ENCODE peak calls at places on chromosomes 5 and 9, in ten cellular contexts. One of them, this sample, is unnamed.
A peak's percentile ranks its signal among the peaks of the same experiment; 100 is the strongest.

GRCh38 chr5:146699729-146700430 is 178.7 kb downstream of the PPP2R2B start:
- DNase-seq in sigmoid colon: no peak
- DNase-seq in H54: no peak
- DNase-seq in uterus: no peak
- DNase-seq in K562: no peak
- DNase-seq in A549: no peak
- DNase-seq in GM12891: no peak
- DNase-seq in testis: no peak
- DNase-seq in GM12892: no peak
- DNase-seq in transverse colon: no peak
- DNase-seq in this sample: no peak

GRCh38 chr5:173204185-173204979 is 30.6 kb downstream of the NKX2-5 start:
- DNase-seq in sigmoid colon: no peak
- DNase-seq in H54: no peak
- DNase-seq in uterus: no peak
- DNase-seq in K562: no peak
- DNase-seq in A549: no peak
- DNase-seq in GM12891: no peak
- DNase-seq in testis: peak; percentile 38
- DNase-seq in GM12892: no peak
- DNase-seq in transverse colon: no peak
- DNase-seq in this sample: peak; percentile 36

GRCh38 chr5:66518052-66518451 is 78.1 kb upstream of the MAST4 start:
- DNase-seq in sigmoid colon: no peak
- DNase-seq in H54: no peak
- DNase-seq in uterus: no peak
- DNase-seq in K562: no peak
- DNase-seq in A549: no peak
- DNase-seq in GM12891: no peak
- DNase-seq in testis: no peak
- DNase-seq in GM12892: no peak
- DNase-seq in transverse colon: no peak
- DNase-seq in this sample: no peak

GRCh38 chr5:155943516-155944407 is 383.2 kb upstream of the SGCD start:
- DNase-seq in sigmoid colon: no peak
- DNase-seq in H54: no peak
- DNase-seq in uterus: peak; percentile 44
- DNase-seq in K562: no peak
- DNase-seq in A549: peak; percentile 27
- DNase-seq in GM12891: peak; percentile 6
- DNase-seq in testis: peak; percentile 71
- DNase-seq in GM12892: no peak
- DNase-seq in transverse colon: peak; percentile 50
- DNase-seq in this sample: peak; percentile 41

GRCh38 chr5:54743997-54744788 is 226.6 kb downstream of the SNX18 start:
- DNase-seq in sigmoid colon: no peak
- DNase-seq in H54: peak; percentile 40
- DNase-seq in uterus: no peak
- DNase-seq in K562: peak; percentile 67
- DNase-seq in A549: no peak
- DNase-seq in GM12891: peak; percentile 8
- DNase-seq in testis: no peak
- DNase-seq in GM12892: peak; percentile 4
- DNase-seq in transverse colon: peak; percentile 46
- DNase-seq in this sample: peak; percentile 71

GRCh38 chr9:1047605-1048235 is 2.4 kb upstream of the DMRT2 start:
- DNase-seq in sigmoid colon: no peak
- DNase-seq in H54: no peak
- DNase-seq in uterus: no peak
- DNase-seq in K562: no peak
- DNase-seq in A549: no peak
- DNase-seq in GM12891: no peak
- DNase-seq in testis: no peak
- DNase-seq in GM12892: no peak
- DNase-seq in transverse colon: peak; percentile 63
- DNase-seq in this sample: no peak

GRCh38 chr5:139561655-139562451 is 714 bp downstream of the UBE2D2 start:
- DNase-seq in sigmoid colon: peak; percentile 76
- DNase-seq in H54: peak; percentile 30
- DNase-seq in uterus: no peak
- DNase-seq in K562: peak; percentile 81
- DNase-seq in A549: peak; percentile 68
- DNase-seq in GM12891: peak; percentile 41
- DNase-seq in testis: peak; percentile 49
- DNase-seq in GM12892: peak; percentile 44
- DNase-seq in transverse colon: no peak
- DNase-seq in this sample: peak; percentile 83

GRCh38 chr5:117955831-117956230 is 1032.5 kb downstream of the DTWD2 start:
- DNase-seq in sigmoid colon: no peak
- DNase-seq in H54: no peak
- DNase-seq in uterus: no peak
- DNase-seq in K562: no peak
- DNase-seq in A549: no peak
- DNase-seq in GM12891: no peak
- DNase-seq in testis: no peak
- DNase-seq in GM12892: no peak
- DNase-seq in transverse colon: no peak
- DNase-seq in this sample: no peak

GRCh38 chr9:129640871-129641750 is 840 bp downstream of the ASB6 start:
- DNase-seq in sigmoid colon: no peak
- DNase-seq in H54: no peak
- DNase-seq in uterus: no peak
- DNase-seq in K562: no peak
- DNase-seq in A549: no peak
- DNase-seq in GM12891: peak; percentile 58
- DNase-seq in testis: no peak
- DNase-seq in GM12892: no peak
- DNase-seq in transverse colon: no peak
- DNase-seq in this sample: peak; percentile 74

GRCh38 chr5:155616779-155617392 is 603.3 kb downstream of the KIF4B start:
- DNase-seq in sigmoid colon: no peak
- DNase-seq in H54: peak; percentile 6
- DNase-seq in uterus: no peak
- DNase-seq in K562: peak; percentile 47
- DNase-seq in A549: peak; percentile 52
- DNase-seq in GM12891: peak; percentile 16
- DNase-seq in testis: peak; percentile 41
- DNase-seq in GM12892: peak; percentile 15
- DNase-seq in transverse colon: peak; percentile 62
- DNase-seq in this sample: peak; percentile 17

GRCh38 chr5:664994-665360 is 28.2 kb downstream of the TPPP start:
- DNase-seq in sigmoid colon: peak; percentile 46
- DNase-seq in H54: no peak
- DNase-seq in uterus: no peak
- DNase-seq in K562: no peak
- DNase-seq in A549: no peak
- DNase-seq in GM12891: no peak
- DNase-seq in testis: no peak
- DNase-seq in GM12892: no peak
- DNase-seq in transverse colon: no peak
- DNase-seq in this sample: no peak

GRCh38 chr5:72237879-72238278 is 82.2 kb downstream of the MRPS27 start:
- DNase-seq in sigmoid colon: no peak
- DNase-seq in H54: no peak
- DNase-seq in uterus: no peak
- DNase-seq in K562: no peak
- DNase-seq in A549: no peak
- DNase-seq in GM12891: no peak
- DNase-seq in testis: no peak
- DNase-seq in GM12892: no peak
- DNase-seq in transverse colon: no peak
- DNase-seq in this sample: no peak

GRCh38 chr9:110895141-110895912 is 142.9 kb downstream of the LPAR1 start:
- DNase-seq in sigmoid colon: peak; percentile 81
- DNase-seq in H54: no peak
- DNase-seq in uterus: peak; percentile 76
- DNase-seq in K562: no peak
- DNase-seq in A549: no peak
- DNase-seq in GM12891: no peak
- DNase-seq in testis: peak; percentile 73
- DNase-seq in GM12892: no peak
- DNase-seq in transverse colon: peak; percentile 16
- DNase-seq in this sample: no peak

GRCh38 chr9:1721219-1721618 is 293.9 kb upstream of the SMARCA2 start:
- DNase-seq in sigmoid colon: no peak
- DNase-seq in H54: no peak
- DNase-seq in uterus: no peak
- DNase-seq in K562: no peak
- DNase-seq in A549: no peak
- DNase-seq in GM12891: no peak
- DNase-seq in testis: no peak
- DNase-seq in GM12892: no peak
- DNase-seq in transverse colon: no peak
- DNase-seq in this sample: no peak

GRCh38 chr5:124395287-124395686 is 351.2 kb downstream of the ZNF608 start:
- DNase-seq in sigmoid colon: no peak
- DNase-seq in H54: no peak
- DNase-seq in uterus: no peak
- DNase-seq in K562: no peak
- DNase-seq in A549: no peak
- DNase-seq in GM12891: no peak
- DNase-seq in testis: no peak
- DNase-seq in GM12892: no peak
- DNase-seq in transverse colon: no peak
- DNase-seq in this sample: no peak

GRCh38 chr9:101618693-101619092 is 23.9 kb upstream of the PPP3R2 start:
- DNase-seq in sigmoid colon: no peak
- DNase-seq in H54: no peak
- DNase-seq in uterus: no peak
- DNase-seq in K562: no peak
- DNase-seq in A549: no peak
- DNase-seq in GM12891: no peak
- DNase-seq in testis: no peak
- DNase-seq in GM12892: no peak
- DNase-seq in transverse colon: no peak
- DNase-seq in this sample: no peak

GRCh38 chr5:29214821-29215220 is 1978.7 kb upstream of the CDH6 start:
- DNase-seq in sigmoid colon: no peak
- DNase-seq in H54: no peak
- DNase-seq in uterus: no peak
- DNase-seq in K562: no peak
- DNase-seq in A549: no peak
- DNase-seq in GM12891: no peak
- DNase-seq in testis: no peak
- DNase-seq in GM12892: no peak
- DNase-seq in transverse colon: no peak
- DNase-seq in this sample: no peak

GRCh38 chr9:127224178-127224882 is 40.2 kb upstream of the GARNL3 start:
- DNase-seq in sigmoid colon: peak; percentile 97
- DNase-seq in H54: peak; percentile 89
- DNase-seq in uterus: peak; percentile 97
- DNase-seq in K562: peak; percentile 97
- DNase-seq in A549: peak; percentile 93
- DNase-seq in GM12891: peak; percentile 94
- DNase-seq in testis: peak; percentile 92
- DNase-seq in GM12892: peak; percentile 92
- DNase-seq in transverse colon: peak; percentile 94
- DNase-seq in this sample: peak; percentile 84
- TF ChIP-seq POLR2A in sigmoid colon: no peak
- TF ChIP-seq POLR2A in H54: no peak
- TF ChIP-seq POLR2A in uterus: peak; percentile 25
- TF ChIP-seq POLR2A in K562: no peak
- TF ChIP-seq POLR2A in A549: no peak
- TF ChIP-seq POLR2A in GM12891: no peak
- TF ChIP-seq POLR2A in testis: no peak
- TF ChIP-seq POLR2A in GM12892: no peak
- TF ChIP-seq POLR2A in transverse colon: peak; percentile 68
- TF ChIP-seq POLR2A in this sample: no peak

GRCh38 chr5:14189680-14190079 is 46.5 kb downstream of the TRIO start:
- DNase-seq in sigmoid colon: no peak
- DNase-seq in H54: no peak
- DNase-seq in uterus: no peak
- DNase-seq in K562: no peak
- DNase-seq in A549: no peak
- DNase-seq in GM12891: no peak
- DNase-seq in testis: no peak
- DNase-seq in GM12892: no peak
- DNase-seq in transverse colon: no peak
- DNase-seq in this sample: no peak

GRCh38 chr5:14188778-14189177 is 45.6 kb downstream of the TRIO start:
- DNase-seq in sigmoid colon: no peak
- DNase-seq in H54: no peak
- DNase-seq in uterus: no peak
- DNase-seq in K562: no peak
- DNase-seq in A549: no peak
- DNase-seq in GM12891: no peak
- DNase-seq in testis: no peak
- DNase-seq in GM12892: no peak
- DNase-seq in transverse colon: no peak
- DNase-seq in this sample: no peak

GRCh38 chr5:14187660-14188059 is 44.5 kb downstream of the TRIO start:
- DNase-seq in sigmoid colon: no peak
- DNase-seq in H54: no peak
- DNase-seq in uterus: no peak
- DNase-seq in K562: no peak
- DNase-seq in A549: no peak
- DNase-seq in GM12891: no peak
- DNase-seq in testis: no peak
- DNase-seq in GM12892: no peak
- DNase-seq in transverse colon: no peak
- DNase-seq in this sample: no peak

GRCh38 chr5:14191325-14191724 is 48.2 kb downstream of the TRIO start:
- DNase-seq in sigmoid colon: no peak
- DNase-seq in H54: no peak
- DNase-seq in uterus: no peak
- DNase-seq in K562: no peak
- DNase-seq in A549: no peak
- DNase-seq in GM12891: no peak
- DNase-seq in testis: no peak
- DNase-seq in GM12892: no peak
- DNase-seq in transverse colon: no peak
- DNase-seq in this sample: no peak

GRCh38 chr5:14190194-14191164 is 47.3 kb downstream of the TRIO start:
- DNase-seq in sigmoid colon: no peak
- DNase-seq in H54: peak; percentile 30
- DNase-seq in uterus: no peak
- DNase-seq in K562: no peak
- DNase-seq in A549: peak; percentile 85
- DNase-seq in GM12891: no peak
- DNase-seq in testis: no peak
- DNase-seq in GM12892: no peak
- DNase-seq in transverse colon: no peak
- DNase-seq in this sample: no peak
- TF ChIP-seq POLR2A in sigmoid colon: no peak
- TF ChIP-seq POLR2A in H54: no peak
- TF ChIP-seq POLR2A in uterus: no peak
- TF ChIP-seq POLR2A in K562: no peak
- TF ChIP-seq POLR2A in A549: no peak
- TF ChIP-seq POLR2A in GM12891: no peak
- TF ChIP-seq POLR2A in testis: no peak
- TF ChIP-seq POLR2A in GM12892: no peak
- TF ChIP-seq POLR2A in transverse colon: no peak
- TF ChIP-seq POLR2A in this sample: no peak

GRCh38 chr9:133102190-133103021 is 18.6 kb downstream of the RALGDS start:
- DNase-seq in sigmoid colon: no peak
- DNase-seq in H54: no peak
- DNase-seq in uterus: no peak
- DNase-seq in K562: no peak
- DNase-seq in A549: no peak
- DNase-seq in GM12891: no peak
- DNase-seq in testis: no peak
- DNase-seq in GM12892: no peak
- DNase-seq in transverse colon: no peak
- DNase-seq in this sample: no peak
- TF ChIP-seq POLR2A in sigmoid colon: no peak
- TF ChIP-seq POLR2A in H54: no peak
- TF ChIP-seq POLR2A in uterus: no peak
- TF ChIP-seq POLR2A in K562: no peak
- TF ChIP-seq POLR2A in A549: no peak
- TF ChIP-seq POLR2A in GM12891: no peak
- TF ChIP-seq POLR2A in testis: no peak
- TF ChIP-seq POLR2A in GM12892: no peak
- TF ChIP-seq POLR2A in transverse colon: no peak
- TF ChIP-seq POLR2A in this sample: no peak

GRCh38 chr9:4741365-4742031 is 496 bp upstream of the AK3 start:
- DNase-seq in sigmoid colon: peak; percentile 74
- DNase-seq in H54: no peak
- DNase-seq in uterus: no peak
- DNase-seq in K562: peak; percentile 53
- DNase-seq in A549: peak; percentile 32
- DNase-seq in GM12891: no peak
- DNase-seq in testis: peak; percentile 47
- DNase-seq in GM12892: peak; percentile 14
- DNase-seq in transverse colon: peak; percentile 55
- DNase-seq in this sample: peak; percentile 59
- TF ChIP-seq POLR2A in sigmoid colon: no peak
- TF ChIP-seq POLR2A in H54: no peak
- TF ChIP-seq POLR2A in uterus: no peak
- TF ChIP-seq POLR2A in K562: peak; percentile 47
- TF ChIP-seq POLR2A in A549: no peak
- TF ChIP-seq POLR2A in GM12891: no peak
- TF ChIP-seq POLR2A in testis: no peak
- TF ChIP-seq POLR2A in GM12892: no peak
- TF ChIP-seq POLR2A in transverse colon: peak; percentile 64
- TF ChIP-seq POLR2A in this sample: no peak

This sample was measured in erythroblast.